ENCODE peak calls at places on chromosome 20, in seven cellular contexts. B is hepatocyte, K is small intestine, V is skeletal muscle cell, I is right cardiac atrium, A is SJSA1, C is H1. U is an unnamed sample.

GRCh38 chr20:45970646-45971424 is 1.2 kb downstream of the ZNF335 start:
- DNase-seq in B (peak; percentile 44), K (no peak), V (no peak), I (no peak), A (no peak), C (no peak), U (no peak)

GRCh38 chr20:9035129-9035528 is 33.8 kb upstream of the PLCB4 start:
- DNase-seq in B (peak; percentile 10), K (no peak), V (peak; percentile 90), I (peak; percentile 22), A (peak; percentile 67), C (no peak), U (no peak)

GRCh38 chr20:24402234-24402633 is 67.2 kb upstream of the SYNDIG1 start:
- DNase-seq in B (no peak), K (no peak), V (no peak), I (no peak), A (no peak), C (no peak), U (no peak)

GRCh38 chr20:53468583-53468982 is 125.1 kb downstream of the ZNF217 start:
- DNase-seq in B (no peak), K (no peak), V (no peak), I (no peak), A (no peak), C (no peak), U (no peak)

GRCh38 chr20:37356961-37357371 is 11.0 kb downstream of the SRC start:
- DNase-seq in B (no peak), K (no peak), V (no peak), I (no peak), A (no peak), C (no peak), U (no peak)

GRCh38 chr20:62336329-62336728 is 30.8 kb downstream of the LAMA5 start:
- DNase-seq in B (no peak), K (no peak), V (no peak), I (no peak), A (no peak), C (no peak), U (no peak)

GRCh38 chr20:31663838-31664695 is 26.4 kb downstream of the COX4I2 start:
- DNase-seq in B (peak; percentile 79), K (peak; percentile 78), V (no peak), I (no peak), A (no peak), C (no peak), U (no peak)

GRCh38 chr20:58408603-58409246 is 19.7 kb downstream of the VAPB start:
- DNase-seq in B (no peak), K (peak; percentile 16), V (no peak), I (no peak), A (no peak), C (no peak), U (no peak)

GRCh38 chr20:44703183-44703925 is 11.8 kb upstream of the CCN5 start:
- DNase-seq in B (no peak), K (no peak), V (no peak), I (no peak), A (no peak), C (no peak), U (no peak)

GRCh38 chr20:48238781-48239180 is 453.5 kb upstream of the SULF2 start:
- DNase-seq in B (no peak), K (no peak), V (no peak), I (no peak), A (no peak), C (no peak), U (no peak)

GRCh38 chr20:37876863-37877262 is 26.1 kb upstream of the VSTM2L start:
- DNase-seq in B (no peak), K (no peak), V (no peak), I (no peak), A (no peak), C (no peak), U (no peak)

GRCh38 chr20:18416478-18416877 is 50.4 kb downstream of the DZANK1 start:
- DNase-seq in B (no peak), K (no peak), V (no peak), I (no peak), A (no peak), C (no peak), U (no peak)

GRCh38 chr20:6744171-6744570 is 23.3 kb upstream of the BMP2 start:
- DNase-seq in B (no peak), K (no peak), V (no peak), I (no peak), A (no peak), C (no peak), U (no peak)

GRCh38 chr20:588932-589672 is 21.0 kb downstream of the TCF15 start:
- DNase-seq in B (no peak), K (no peak), V (no peak), I (no peak), A (no peak), C (peak; percentile 54), U (no peak)

GRCh38 chr20:59603727-59604608 is at the start of gene PHACTR3:
- DNase-seq in B (peak; percentile 14), K (no peak), V (no peak), I (no peak), A (no peak), C (peak; percentile 63), U (no peak)
- H3K4me3 ChIP-seq in B (no peak within 1 kb of the TSS), K (no peak within 1 kb of the TSS), V (no peak within 1 kb of the TSS), I (peak within 1 kb of the TSS; percentile 61), A (no peak within 1 kb of the TSS), C (peak within 1 kb of the TSS; percentile 35), U (no peak within 1 kb of the TSS)

DNA sequence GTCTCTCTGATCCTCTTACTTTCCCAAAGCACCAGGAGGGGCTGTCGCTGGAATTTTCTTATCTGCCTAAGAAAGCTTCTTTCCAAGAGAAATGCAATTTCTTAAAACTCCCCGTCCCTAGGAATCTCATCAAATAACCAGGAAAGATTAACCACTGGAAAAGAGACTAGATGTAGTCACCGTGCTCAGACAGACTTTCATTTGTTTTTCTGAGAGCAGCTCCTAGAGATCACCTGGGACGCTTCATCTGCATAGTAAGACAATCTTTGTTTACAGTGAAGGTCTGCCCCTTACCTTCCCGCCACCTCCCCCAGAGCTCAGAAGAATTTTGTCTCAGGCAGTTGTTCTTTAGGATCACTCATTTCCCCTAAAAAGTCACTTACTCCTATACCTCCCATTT is 38.6 kb downstream of the PDYN start:
- DNase-seq in B (no peak), K (no peak), V (no peak), I (no peak), A (no peak), C (no peak), U (no peak)
- H3K4me3 ChIP-seq in B (no peak overlapping the region), K (no peak overlapping the region), V (no peak overlapping the region), I (no peak overlapping the region), A (no peak overlapping the region), C (peak overlapping the region; percentile 23), U (no peak overlapping the region)

DNA sequence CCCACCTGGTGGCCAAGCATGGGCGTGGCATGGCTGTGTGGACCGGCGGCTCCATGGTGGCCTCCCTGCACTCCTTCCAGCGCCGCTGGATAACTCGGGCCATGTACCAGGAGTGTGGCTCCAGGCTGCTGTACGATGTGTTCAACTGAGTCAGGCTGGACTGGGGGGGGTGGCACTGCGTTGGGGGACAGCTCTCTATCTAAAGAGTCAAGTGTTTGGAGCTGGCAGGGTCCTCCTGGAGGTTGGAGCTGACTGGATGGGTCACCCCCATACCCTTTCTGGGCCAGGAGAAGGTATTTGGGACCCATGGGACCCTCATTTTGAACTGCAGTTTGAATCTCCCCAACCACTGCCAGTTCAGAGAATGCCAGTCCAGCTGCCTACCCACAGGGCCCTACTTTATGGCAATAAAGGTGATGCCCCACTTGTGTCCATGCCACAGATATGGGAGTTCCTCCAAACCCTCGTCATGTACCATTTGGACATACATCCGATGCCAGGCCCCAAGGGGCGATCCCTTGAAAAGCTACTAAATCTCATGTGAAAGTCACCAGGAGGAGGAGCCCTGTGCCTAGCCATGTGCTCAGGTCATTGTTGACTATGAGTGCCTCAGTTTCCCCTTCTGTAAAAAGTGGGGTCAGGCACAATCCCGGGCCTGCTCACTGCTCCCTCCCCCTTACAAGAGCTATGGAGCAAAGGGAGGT is 1.5 kb downstream of the ACTL10 start:
- DNase-seq in B (peak; percentile 82), K (no peak), V (no peak), I (no peak), A (no peak), C (peak; percentile 92), U (no peak)
- H3K4me3 ChIP-seq in B (no peak overlapping the region), K (no peak overlapping the region), V (peak overlapping the region; percentile 54), I (no peak overlapping the region), A (no peak overlapping the region), C (peak overlapping the region; percentile 56), U (no peak overlapping the region)

GRCh38 chr20:14336667-14337066 is 745 bp downstream of the FLRT3 start:
- DNase-seq in B (peak; percentile 53), K (peak; percentile 63), V (no peak), I (no peak), A (no peak), C (no peak), U (no peak)
- H3K4me3 ChIP-seq in B (peak overlapping the region; percentile 50), K (no peak overlapping the region), V (peak overlapping the region; percentile 41), I (peak overlapping the region; percentile 69), A (peak overlapping the region; percentile 29), C (peak overlapping the region; percentile 54), U (no peak overlapping the region)

GRCh38 chr20:51363813-51364212 is 178.7 kb downstream of the NFATC2 start:
- DNase-seq in B (no peak), K (no peak), V (no peak), I (no peak), A (no peak), C (no peak), U (no peak)
- H3K4me3 ChIP-seq in B (no peak overlapping the region), K (no peak overlapping the region), V (no peak overlapping the region), I (no peak overlapping the region), A (no peak overlapping the region), C (no peak overlapping the region), U (no peak overlapping the region)

GRCh38 chr20:54654460-54654859 is 179.1 kb downstream of the DOK5 start:
- DNase-seq in B (no peak), K (no peak), V (no peak), I (no peak), A (no peak), C (no peak), U (no peak)
- H3K4me3 ChIP-seq in B (no peak overlapping the region), K (no peak overlapping the region), V (no peak overlapping the region), I (no peak overlapping the region), A (no peak overlapping the region), C (no peak overlapping the region), U (no peak overlapping the region)